ENCODE peak calls at places on chromosome 1, in seven cellular contexts. R is GM13976; Q is activated effector memory CD4-positive, alpha-beta T cell treated with anti-CD3 and anti-CD28 coated beads, Interleukin-2, amount 50 U/mL, for 16 hours; I is GM03348; B is stimulated activated naive CD8-positive, alpha-beta T cell treated with anti-CD3 and anti-CD28 coated beads, Interleukin-15, amount 100 ng/mL, for 72 hours; N is H4; Y is NCI-H2081. S is an unnamed sample.

GRCh38 chr1:225653463-225654276 is 747 bp upstream of the ENAH start:
- DNase-seq in Y (peak), B (peak), I (peak), Q (peak), N (peak), R (peak), S (peak)

GRCh38 chr1:230976825-230977747 is 1.6 kb downstream of the TTC13 start:
- DNase-seq in R (no peak), Q (peak), Y (no peak), B (peak), I (no peak), N (no peak), S (no peak)

GRCh38 chr1:109508001-109508872 is 1.3 kb downstream of the AMIGO1 start:
- DNase-seq in N (no peak), B (no peak), I (no peak), Q (peak), Y (no peak), R (no peak), S (no peak)

GRCh38 chr1:34320081-34320480 is 143.4 kb downstream of the C1orf94 start:
- DNase-seq in B (no peak), Y (no peak), N (no peak), R (no peak), I (no peak), Q (no peak), S (no peak)

GRCh38 chr1:91130256-91130985 is 108.6 kb upstream of the ZNF644 start:
- DNase-seq in Q (no peak), I (no peak), N (no peak), Y (no peak), R (no peak), B (no peak), S (no peak)

GRCh38 chr1:196501760-196502428 is 106.3 kb downstream of the KCNT2 start:
- DNase-seq in Q (no peak), Y (no peak), I (no peak), N (no peak), R (no peak), B (no peak), S (no peak)

GRCh38 chr1:164515932-164516331 is 43.1 kb upstream of the PBX1 start:
- DNase-seq in I (peak), R (no peak), Y (no peak), Q (no peak), B (no peak), N (no peak), S (no peak)

GRCh38 chr1:82399093-82399492 is 598.4 kb downstream of the ADGRL2 start:
- DNase-seq in R (no peak), N (no peak), B (no peak), I (no peak), Y (no peak), Q (no peak), S (no peak)

GRCh38 chr1:96487404-96487803 is 234.2 kb upstream of the PTBP2 start:
- DNase-seq in Y (no peak), R (no peak), B (no peak), I (peak), Q (no peak), N (no peak), S (no peak)

GRCh38 chr1:206066479-206067171 is 13.7 kb downstream of the RHEX start:
- DNase-seq in B (peak), Q (no peak), N (no peak), I (no peak), Y (no peak), R (peak), S (no peak)

GRCh38 chr1:160108888-160109662 is 6.5 kb upstream of the ATP1A2 start:
- DNase-seq in I (peak), Q (no peak), Y (no peak), B (peak), R (peak), N (peak), S (no peak)

GRCh38 chr1:85952460-85952859 is 204.1 kb downstream of the COL24A1 start:
- DNase-seq in N (no peak), Q (no peak), Y (peak), I (no peak), R (no peak), B (no peak), S (no peak)

GRCh38 chr1:217881131-217881543 is 250.0 kb downstream of the SPATA17 start:
- DNase-seq in R (no peak), B (no peak), N (no peak), I (no peak), Y (no peak), Q (no peak), S (no peak)

GRCh38 chr1:112849425-112849966 is 106.5 kb downstream of the SLC16A1 start:
- DNase-seq in I (peak), Y (peak), Q (no peak), B (peak), N (no peak), R (no peak), S (peak)

GRCh38 chr1:183029591-183030000 is 6.4 kb downstream of the LAMC1 start:
- DNase-seq in Q (no peak), R (no peak), N (no peak), Y (no peak), B (no peak), I (peak), S (no peak)

GRCh38 chr1:31753623-31754349 is 10.4 kb downstream of the ADGRB2 start:
- DNase-seq in R (no peak), B (no peak), Y (peak), Q (no peak), N (peak), I (peak), S (peak)

GRCh38 chr1:243742814-243743213 is 107.2 kb downstream of the AKT3 start:
- DNase-seq in Q (no peak), R (no peak), Y (no peak), I (peak), B (no peak), N (no peak), S (no peak)

GRCh38 chr1:186239211-186239610 is 135.8 kb downstream of the TPR start:
- DNase-seq in R (no peak), N (no peak), Q (no peak), B (no peak), I (peak), Y (no peak), S (no peak)

GRCh38 chr1:163596541-163597258 is 274.9 kb downstream of the NUF2 start:
- DNase-seq in Y (no peak), N (no peak), I (no peak), Q (no peak), B (no peak), R (no peak), S (no peak)

GRCh38 chr1:1680912-1681273 is 11.7 kb downstream of the SLC35E2B start:
- DNase-seq in N (no peak), I (no peak), B (no peak), Q (no peak), Y (no peak), R (no peak), S (no peak)

GRCh38 chr1:212640223-212640885 is 31.8 kb downstream of the ATF3 start:
- DNase-seq in I (no peak), B (no peak), Y (no peak), R (no peak), N (no peak), Q (no peak), S (no peak)

GRCh38 chr1:71049951-71050598 is 2.5 kb upstream of the PTGER3 start:
- DNase-seq in N (peak), R (peak), I (peak), Y (peak), Q (no peak), B (peak), S (no peak)

GRCh38 chr1:232594018-232594502 is 35.9 kb downstream of the SIPA1L2 start:
- DNase-seq in R (no peak), Y (no peak), Q (no peak), N (no peak), B (no peak), I (no peak), S (no peak)

GRCh38 chr1:19644761-19645543 is 841 bp downstream of the NBL1 start:
- DNase-seq in I (peak), R (peak), B (peak), N (no peak), Q (peak), Y (no peak), S (no peak)

GRCh38 chr1:107976431-107977215 is 11.6 kb upstream of the VAV3 start:
- DNase-seq in B (no peak), N (peak), I (no peak), Y (no peak), R (no peak), Q (no peak), S (no peak)

GRCh38 chr1:211259596-211260126 is 495 bp downstream of the RCOR3 start:
- DNase-seq in N (peak), I (peak), Y (peak), Q (no peak), R (peak), B (no peak), S (peak)

GRCh38 chr1:210123924-210124589 is 108.5 kb upstream of the SERTAD4 start:
- DNase-seq in I (peak), N (peak), Y (no peak), Q (no peak), B (no peak), R (no peak), S (no peak)

GRCh38 chr1:188594542-188595235 is 1765.9 kb downstream of the PLA2G4A start:
- DNase-seq in B (no peak), N (no peak), Q (no peak), I (no peak), Y (no peak), R (no peak), S (no peak)

S was measured in posterior cingulate gyrus.